ENCODE peak calls at places on chromosomes 13 and 19, in five cellular contexts. T is ascending aorta; G is right lobe of liver; K is effector memory CD4-positive, alpha-beta T cell; B is PC-9. W is an unnamed sample.

GRCh38 chr13:51241720-51242119 is 19.5 kb downstream of the FAM124A start:
- DNase-seq in T (no peak), G (no peak), K (no peak), B (no peak), W (no peak)

GRCh38 chr13:45385320-45385719 is 32.9 kb downstream of the SLC25A30 start:
- DNase-seq in T (no peak), G (no peak), K (no peak), B (no peak), W (no peak)

GRCh38 chr13:41224113-41225110 is 30.0 kb upstream of the KBTBD7 start:
- DNase-seq in T (no peak), G (no peak), K (no peak), B (no peak), W (no peak)

GRCh38 chr13:108227651-108228272 is 9.6 kb downstream of the ABHD13 start:
- DNase-seq in T (no peak), G (no peak), K (no peak), B (no peak), W (no peak)

GRCh38 chr19:48591021-48591420 is 15.5 kb upstream of the SPACA4 start:
- DNase-seq in T (no peak), G (no peak), K (no peak), B (no peak), W (no peak)

GRCh38 chr13:95327190-95327589 is 25.9 kb upstream of the ABCC4 start:
- DNase-seq in T (no peak), G (no peak), K (no peak), B (no peak), W (no peak)

GRCh38 chr19:46284635-46285034 is 12.2 kb upstream of the HIF3A start:
- DNase-seq in T (no peak), G (no peak), K (no peak), B (no peak), W (no peak)

GRCh38 chr19:13784731-13785452 is 10.4 kb upstream of the ZSWIM4 start:
- DNase-seq in T (peak), G (peak), K (peak), B (peak), W (no peak)

GRCh38 chr19:29667941-29668340 is 2.7 kb downstream of the PLEKHF1 start:
- DNase-seq in T (no peak), G (peak), K (peak), B (no peak), W (no peak)
- H3K27ac ChIP-seq in T (peak), G (no peak), K (peak), B (no peak), W (peak)

GRCh38 chr13:110023729-110024645 is 237.6 kb upstream of the IRS2 start:
- DNase-seq in T (peak), G (no peak), K (no peak), B (no peak), W (no peak)
- H3K27ac ChIP-seq in T (peak), G (no peak), K (no peak), B (no peak), W (no peak)

GRCh38 chr19:10686193-10686592 is 15.0 kb upstream of the QTRT1 start:
- DNase-seq in T (no peak), G (no peak), K (no peak), B (no peak), W (no peak)
- H3K27ac ChIP-seq in T (no peak), G (no peak), K (no peak), B (no peak), W (peak)

DNA sequence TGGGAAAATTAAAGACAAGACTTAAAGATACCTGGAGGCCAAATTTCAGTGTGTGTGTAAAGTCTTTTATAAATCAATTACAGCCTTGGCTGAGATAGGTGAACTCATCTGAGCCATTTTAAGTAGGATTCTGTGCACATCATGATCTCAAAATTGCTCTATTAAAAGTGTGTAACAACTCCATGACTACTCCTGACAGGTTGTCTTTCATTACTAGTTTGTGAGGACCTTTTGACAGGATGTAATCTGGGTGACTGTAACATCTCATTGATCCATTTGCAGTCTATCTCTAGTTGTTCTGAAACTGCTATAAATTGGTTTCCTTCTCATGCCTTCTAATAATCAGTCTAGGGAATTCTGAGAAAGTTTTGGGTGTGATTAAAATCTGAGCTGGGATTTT is 753.3 kb downstream of the SLITRK5 start:
- DNase-seq in T (no peak), G (no peak), K (no peak), B (no peak), W (no peak)
- H3K27ac ChIP-seq in T (no peak), G (no peak), K (no peak), B (no peak), W (no peak)

GRCh38 chr13:98897706-98898105 is 80.2 kb downstream of the DOCK9 start:
- DNase-seq in T (no peak), G (no peak), K (no peak), B (no peak), W (no peak)
- H3K27ac ChIP-seq in T (no peak), G (no peak), K (no peak), B (no peak), W (no peak)

GRCh38 chr19:18152817-18153554 is at the start of gene PIK3R2:
- DNase-seq in T (peak), G (peak), K (peak), B (peak), W (peak)

GRCh38 chr19:18147396-18147795 is 5.6 kb upstream of the PIK3R2 start:
- DNase-seq in T (no peak), G (no peak), K (no peak), B (no peak), W (no peak)

GRCh38 chr19:18152444-18152816 is 533 bp upstream of the PIK3R2 start:
- DNase-seq in T (peak), G (peak), K (peak), B (peak), W (peak)

GRCh38 chr19:18150776-18151624 is 2.0 kb upstream of the PIK3R2 start:
- DNase-seq in T (no peak), G (no peak), K (no peak), B (no peak), W (no peak)

GRCh38 chr19:18149596-18149975 is 3.4 kb upstream of the PIK3R2 start:
- DNase-seq in T (no peak), G (no peak), K (no peak), B (no peak), W (no peak)
- H3K27ac ChIP-seq in T (no peak), G (no peak), K (no peak), B (no peak), W (no peak)

GRCh38 chr19:43469160-43469480 is 3.7 kb upstream of the LYPD3 start:
- DNase-seq in T (no peak), G (no peak), K (no peak), B (no peak), W (no peak)
- H3K27ac ChIP-seq in T (no peak), G (no peak), K (peak), B (peak), W (peak)

GRCh38 chr13:100245099-100245498 is 156.2 kb downstream of the PCCA start:
- DNase-seq in T (no peak), G (no peak), K (no peak), B (no peak), W (no peak)
- H3K27ac ChIP-seq in T (no peak), G (no peak), K (no peak), B (no peak), W (no peak)

DNA sequence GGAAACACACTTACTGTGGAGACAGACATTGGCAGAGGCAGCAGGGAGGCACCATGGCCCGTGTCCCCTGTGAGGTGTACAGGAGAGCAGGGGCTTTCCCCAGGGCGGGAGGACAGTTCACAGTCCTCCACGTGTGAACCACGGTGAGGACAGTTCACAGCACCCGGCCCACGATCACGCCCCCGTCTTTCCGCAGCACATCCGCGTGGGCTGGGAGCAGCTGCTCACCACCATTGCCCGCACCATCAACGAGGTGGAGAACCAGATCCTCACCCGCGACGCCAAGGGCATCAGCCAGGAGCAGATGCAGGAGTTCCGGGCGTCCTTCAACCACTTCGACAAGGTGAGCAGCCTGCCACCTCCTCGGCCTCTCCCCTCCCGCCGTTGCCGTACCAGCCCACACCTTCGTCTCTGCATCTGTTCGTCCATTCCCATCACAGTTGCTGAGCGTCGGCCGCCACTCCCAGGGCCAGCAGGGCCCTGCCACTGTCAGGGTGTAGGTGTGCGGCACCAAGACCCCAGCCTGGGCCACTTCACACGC is 17.4 kb downstream of the CAPN12 start:
- DNase-seq in T (no peak), G (peak), K (no peak), B (no peak), W (no peak)
- H3K27ac ChIP-seq in T (peak), G (no peak), K (no peak), B (peak), W (no peak)